ENCODE peak calls at places on chromosome 15, in five cellular contexts. One of them, this sample, is unnamed.
A peak's percentile ranks its signal among the peaks of the same experiment; 100 is the strongest.

GRCh38 chr15:48946088-48946839 is 17.5 kb downstream of the SHC4 start:
- DNase-seq in H54: peak; percentile 5
- DNase-seq in GM12891: no peak
- DNase-seq in transverse colon: no peak
- DNase-seq in gastrocnemius medialis: no peak
- DNase-seq in this sample: no peak

GRCh38 chr15:66657062-66658020 is 44.7 kb upstream of the SMAD6 start:
- DNase-seq in gastrocnemius medialis: no peak
- DNase-seq in H54: no peak
- DNase-seq in transverse colon: no peak
- DNase-seq in GM12891: no peak
- DNase-seq in this sample: no peak

GRCh38 chr15:36757189-36757814 is 177.9 kb downstream of the CDIN1 start:
- DNase-seq in gastrocnemius medialis: no peak
- DNase-seq in GM12891: no peak
- DNase-seq in H54: peak; percentile 25
- DNase-seq in transverse colon: no peak
- DNase-seq in this sample: no peak

GRCh38 chr15:67824900-67825879 is at the start of gene SKOR1:
- DNase-seq in gastrocnemius medialis: no peak
- DNase-seq in GM12891: no peak
- DNase-seq in transverse colon: no peak
- DNase-seq in H54: no peak
- DNase-seq in this sample: peak; percentile 10

GRCh38 chr15:36400936-36401585 is 178.4 kb upstream of the CDIN1 start:
- DNase-seq in H54: no peak
- DNase-seq in gastrocnemius medialis: no peak
- DNase-seq in GM12891: no peak
- DNase-seq in transverse colon: no peak
- DNase-seq in this sample: no peak

GRCh38 chr15:48766196-48766595 is 44.7 kb downstream of the CEP152 start:
- DNase-seq in H54: no peak
- DNase-seq in GM12891: no peak
- DNase-seq in gastrocnemius medialis: no peak
- DNase-seq in transverse colon: peak; percentile 15
- DNase-seq in this sample: no peak

GRCh38 chr15:34810455-34811146 is 15.3 kb upstream of the ACTC1 start:
- DNase-seq in gastrocnemius medialis: no peak
- DNase-seq in H54: peak; percentile 60
- DNase-seq in GM12891: no peak
- DNase-seq in transverse colon: no peak
- DNase-seq in this sample: no peak

GRCh38 chr15:85314653-85315052 is 65.8 kb upstream of the AKAP13 start:
- DNase-seq in GM12891: no peak
- DNase-seq in transverse colon: no peak
- DNase-seq in H54: no peak
- DNase-seq in gastrocnemius medialis: no peak
- DNase-seq in this sample: no peak

GRCh38 chr15:36332301-36332700 is 247.1 kb upstream of the CDIN1 start:
- DNase-seq in H54: no peak
- DNase-seq in transverse colon: no peak
- DNase-seq in GM12891: no peak
- DNase-seq in gastrocnemius medialis: no peak
- DNase-seq in this sample: no peak

GRCh38 chr15:77027111-77027696 is 32.3 kb downstream of the PSTPIP1 start:
- DNase-seq in GM12891: no peak
- DNase-seq in gastrocnemius medialis: no peak
- DNase-seq in transverse colon: no peak
- DNase-seq in H54: no peak
- DNase-seq in this sample: no peak

GRCh38 chr15:85704720-85705119 is 90.0 kb downstream of the KLHL25 start:
- DNase-seq in gastrocnemius medialis: no peak
- DNase-seq in transverse colon: no peak
- DNase-seq in H54: no peak
- DNase-seq in GM12891: no peak
- DNase-seq in this sample: no peak

GRCh38 chr15:67955256-67955655 is 98.9 kb upstream of the PIAS1 start:
- DNase-seq in H54: no peak
- DNase-seq in transverse colon: no peak
- DNase-seq in gastrocnemius medialis: no peak
- DNase-seq in GM12891: no peak
- DNase-seq in this sample: no peak

GRCh38 chr15:70556376-70556775 is 207.0 kb downstream of the UACA start:
- DNase-seq in gastrocnemius medialis: no peak
- DNase-seq in transverse colon: no peak
- DNase-seq in GM12891: no peak
- DNase-seq in H54: no peak
- DNase-seq in this sample: no peak

GRCh38 chr15:95716708-95717107 is 613.8 kb upstream of the NR2F2 start:
- DNase-seq in gastrocnemius medialis: no peak
- DNase-seq in transverse colon: no peak
- DNase-seq in GM12891: no peak
- DNase-seq in H54: no peak
- DNase-seq in this sample: no peak

GRCh38 chr15:73658645-73659044 is 25.5 kb upstream of the NPTN start:
- DNase-seq in transverse colon: no peak
- DNase-seq in H54: no peak
- DNase-seq in gastrocnemius medialis: no peak
- DNase-seq in GM12891: no peak
- DNase-seq in this sample: no peak

GRCh38 chr15:70152070-70152480 is 54.4 kb upstream of the TLE3 start:
- DNase-seq in gastrocnemius medialis: no peak
- DNase-seq in H54: no peak
- DNase-seq in GM12891: no peak
- DNase-seq in transverse colon: no peak
- DNase-seq in this sample: no peak

GRCh38 chr15:90893175-90894090 is 9.1 kb downstream of the FES start:
- DNase-seq in gastrocnemius medialis: no peak
- DNase-seq in GM12891: no peak
- DNase-seq in transverse colon: no peak
- DNase-seq in H54: no peak
- DNase-seq in this sample: no peak
- TF ChIP-seq POLR2A in gastrocnemius medialis: no peak
- TF ChIP-seq POLR2A in GM12891: no peak
- TF ChIP-seq POLR2A in transverse colon: no peak
- TF ChIP-seq POLR2A in H54: no peak
- TF ChIP-seq POLR2A in this sample: no peak

GRCh38 chr15:58987501-58988010 is at the start of gene RNF111:
- DNase-seq in H54: peak; percentile 57
- DNase-seq in gastrocnemius medialis: peak; percentile 87
- DNase-seq in GM12891: peak; percentile 81
- DNase-seq in transverse colon: peak; percentile 93
- DNase-seq in this sample: peak; percentile 97
- TF ChIP-seq POLR2A in H54: peak; percentile 47
- TF ChIP-seq POLR2A in gastrocnemius medialis: peak; percentile 85
- TF ChIP-seq POLR2A in GM12891: peak; percentile 25
- TF ChIP-seq POLR2A in transverse colon: peak; percentile 90
- TF ChIP-seq POLR2A in this sample: peak; percentile 77

DNA sequence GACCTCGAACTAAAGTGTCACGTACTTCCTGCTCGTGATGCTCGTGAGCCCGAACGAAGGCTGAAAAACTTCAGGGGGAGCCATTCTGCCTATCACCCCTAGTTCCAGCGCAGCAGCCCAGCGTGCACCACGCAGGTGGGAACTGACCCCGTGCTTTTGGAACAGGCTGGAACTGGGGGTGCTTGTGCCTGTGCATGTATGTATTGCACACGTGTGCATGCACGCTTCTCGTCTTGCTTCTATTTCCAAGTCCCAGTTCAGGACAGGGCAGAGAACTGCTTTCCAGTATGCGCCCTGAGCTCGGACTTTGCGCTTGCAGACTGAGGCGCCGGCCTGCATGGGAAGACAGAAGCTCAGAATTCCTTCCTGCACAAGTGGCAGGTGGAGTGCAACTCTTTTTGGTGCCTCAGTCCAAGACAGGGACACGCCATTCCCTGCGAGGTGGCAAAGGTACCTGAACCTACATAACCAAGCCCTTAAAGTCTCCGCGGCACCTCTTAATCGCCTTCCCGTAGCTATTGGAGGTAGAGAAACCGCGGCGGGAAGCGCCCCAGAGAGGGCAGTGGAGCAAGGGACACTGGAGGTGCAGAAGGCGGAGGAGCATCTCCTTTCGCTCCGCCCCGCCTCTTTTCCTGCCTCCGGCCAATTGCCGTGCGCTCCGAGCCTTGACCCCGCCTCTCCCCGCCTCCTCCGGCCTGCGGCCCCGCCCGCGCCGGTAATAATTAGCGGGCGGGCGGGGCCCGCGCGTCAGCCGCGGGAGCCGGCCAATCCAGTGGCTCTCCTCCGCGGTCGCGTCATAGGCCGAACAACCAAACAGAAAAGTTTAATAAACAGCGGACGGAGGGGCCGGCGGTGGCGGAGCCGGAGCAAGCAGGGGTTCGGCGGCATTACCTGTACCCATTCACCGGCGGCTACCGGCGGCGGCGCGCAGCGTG is at the start of gene ZFAND6:
- DNase-seq in GM12891: peak; percentile 77
- DNase-seq in gastrocnemius medialis: peak; percentile 90
- DNase-seq in H54: peak; percentile 67
- DNase-seq in transverse colon: peak; percentile 98
- DNase-seq in this sample: peak; percentile 95
- TF ChIP-seq POLR2A in GM12891: peak; percentile 66
- TF ChIP-seq POLR2A in gastrocnemius medialis: peak; percentile 88
- TF ChIP-seq POLR2A in H54: peak; percentile 55
- TF ChIP-seq POLR2A in transverse colon: peak; percentile 88
- TF ChIP-seq POLR2A in this sample: peak; percentile 81

GRCh38 chr15:40440300-40441011 is at the start of gene BAHD1:
- DNase-seq in H54: peak; percentile 100
- DNase-seq in GM12891: peak; percentile 100
- DNase-seq in gastrocnemius medialis: peak; percentile 96
- DNase-seq in transverse colon: peak; percentile 98
- DNase-seq in this sample: peak; percentile 97
- TF ChIP-seq POLR2A in H54: peak; percentile 24
- TF ChIP-seq POLR2A in GM12891: no peak
- TF ChIP-seq POLR2A in gastrocnemius medialis: peak; percentile 46
- TF ChIP-seq POLR2A in transverse colon: peak; percentile 44
- TF ChIP-seq POLR2A in this sample: no peak

GRCh38 chr15:90266485-90266884 is 1.0 kb downstream of the NGRN start:
- DNase-seq in H54: no peak
- DNase-seq in gastrocnemius medialis: no peak
- DNase-seq in transverse colon: peak; percentile 34
- DNase-seq in GM12891: no peak
- DNase-seq in this sample: peak; percentile 57

GRCh38 chr15:90265271-90266060 is at the start of gene NGRN:
- DNase-seq in GM12891: peak; percentile 73
- DNase-seq in transverse colon: peak; percentile 95
- DNase-seq in gastrocnemius medialis: peak; percentile 89
- DNase-seq in H54: peak; percentile 63
- DNase-seq in this sample: peak; percentile 94

GRCh38 chr15:90266061-90266431 is 574 bp downstream of the NGRN start:
- DNase-seq in gastrocnemius medialis: no peak
- DNase-seq in transverse colon: peak; percentile 40
- DNase-seq in H54: no peak
- DNase-seq in GM12891: no peak
- DNase-seq in this sample: peak; percentile 65

GRCh38 chr15:90262426-90262825 is 3.0 kb upstream of the NGRN start:
- DNase-seq in gastrocnemius medialis: no peak
- DNase-seq in GM12891: no peak
- DNase-seq in H54: no peak
- DNase-seq in transverse colon: no peak
- DNase-seq in this sample: no peak

DNA sequence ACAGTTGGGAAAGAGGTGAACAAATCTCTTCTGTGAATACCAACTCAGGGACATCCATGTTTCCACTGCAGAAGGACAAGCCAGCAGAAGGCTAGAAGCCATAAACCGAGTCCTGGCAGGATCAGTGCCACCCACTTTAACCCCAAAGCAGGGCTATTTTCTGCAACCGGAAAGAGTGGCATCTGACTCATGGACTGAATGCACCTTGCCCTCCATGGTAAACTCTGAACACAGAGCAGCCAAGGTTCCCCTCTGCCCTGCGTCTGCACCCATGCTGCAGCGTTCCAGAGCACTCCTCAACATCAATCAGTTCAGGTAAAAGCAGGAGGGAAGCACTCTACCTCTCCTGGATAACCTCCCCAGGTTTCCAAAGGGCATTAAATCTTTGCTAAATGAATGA is 823 bp upstream of the NGRN start:
- DNase-seq in H54: no peak
- DNase-seq in transverse colon: peak; percentile 73
- DNase-seq in gastrocnemius medialis: no peak
- DNase-seq in GM12891: no peak
- DNase-seq in this sample: no peak
- TF ChIP-seq POLR2A in H54: no peak
- TF ChIP-seq POLR2A in transverse colon: no peak
- TF ChIP-seq POLR2A in gastrocnemius medialis: no peak
- TF ChIP-seq POLR2A in GM12891: no peak
- TF ChIP-seq POLR2A in this sample: no peak

GRCh38 chr15:55279746-55280351 is 9.8 kb downstream of the RAB27A start:
- DNase-seq in H54: no peak
- DNase-seq in GM12891: no peak
- DNase-seq in transverse colon: peak; percentile 34
- DNase-seq in gastrocnemius medialis: no peak
- DNase-seq in this sample: peak; percentile 83
- TF ChIP-seq POLR2A in H54: no peak
- TF ChIP-seq POLR2A in GM12891: peak; percentile 12
- TF ChIP-seq POLR2A in transverse colon: no peak
- TF ChIP-seq POLR2A in gastrocnemius medialis: no peak
- TF ChIP-seq POLR2A in this sample: no peak

This sample was measured in erythroblast.